ENCODE peak calls at places on chromosomes 16 and 17, in six cellular contexts. G is brain microvascular endothelial cell, V is iPS DF 6.9, B is NCI-H2029, W is tibial artery, L is body of pancreas. E is an unnamed sample.

GRCh38 chr16:70152578-70153302 is 20.8 kb upstream of the CLEC18C start:
- DNase-seq in B (no peak), L (no peak), W (no peak), V (no peak), G (no peak), E (no peak)

GRCh38 chr17:32491371-32492280 is 4.8 kb downstream of the CDK5R1 start:
- DNase-seq in V (no peak), L (no peak), B (no peak), W (no peak), G (no peak), E (no peak)

GRCh38 chr16:10828851-10829331 is 10.3 kb upstream of the TVP23A start:
- DNase-seq in L (peak; percentile 96), W (peak; percentile 98), V (no peak), B (peak; percentile 88), G (peak; percentile 28), E (peak; percentile 1)

GRCh38 chr16:9966569-9967157 is 215.6 kb downstream of the GRIN2A start:
- DNase-seq in B (no peak), W (no peak), G (peak; percentile 34), V (no peak), L (no peak), E (no peak)

GRCh38 chr16:30075503-30076275 is at the start of gene PPP4C:
- DNase-seq in B (peak; percentile 86), V (no peak), W (peak; percentile 94), L (peak; percentile 91), G (peak; percentile 81), E (peak; percentile 84)

GRCh38 chr17:79624658-79625478 is 14.0 kb upstream of the RBFOX3 start:
- DNase-seq in B (no peak), V (no peak), W (peak; percentile 35), G (no peak), L (no peak), E (no peak)

GRCh38 chr17:72116692-72117469 is 3.9 kb upstream of the SOX9 start:
- DNase-seq in L (peak; percentile 25), B (no peak), V (no peak), W (no peak), G (no peak), E (no peak)

GRCh38 chr16:28297784-28298510 is 5.6 kb downstream of the SBK1 start:
- DNase-seq in W (no peak), G (no peak), B (peak; percentile 17), L (no peak), V (no peak), E (no peak)

GRCh38 chr17:74870512-74870911 is 2.3 kb downstream of the FDXR start:
- DNase-seq in W (no peak), B (no peak), G (peak; percentile 33), L (no peak), V (no peak), E (no peak)

GRCh38 chr17:8397636-8398035 is at the start of gene RNF222:
- DNase-seq in L (no peak), B (no peak), W (peak; percentile 32), V (no peak), G (no peak), E (no peak)

GRCh38 chr17:73297934-73298861 is 13.6 kb downstream of the CDC42EP4 start:
- DNase-seq in B (no peak), G (no peak), W (no peak), V (no peak), L (no peak), E (peak; percentile 11)

GRCh38 chr17:76734080-76734840 is 2.9 kb downstream of the SRSF2 start:
- DNase-seq in V (no peak), B (no peak), L (no peak), W (no peak), G (no peak), E (no peak)

GRCh38 chr17:9842057-9842758 is 16.5 kb downstream of the GLP2R start:
- DNase-seq in L (no peak), B (no peak), G (peak; percentile 9), W (peak; percentile 87), V (no peak), E (no peak)

GRCh38 chr16:65201446-65202010 is 79.7 kb upstream of the CDH11 start:
- DNase-seq in L (no peak), V (no peak), G (no peak), W (no peak), B (no peak), E (no peak)

GRCh38 chr17:52155301-52155700 is 3.2 kb downstream of the CA10 start:
- DNase-seq in G (no peak), V (no peak), B (no peak), L (no peak), W (no peak), E (no peak)

GRCh38 chr17:43372273-43372911 is 26.4 kb upstream of the ARL4D start:
- DNase-seq in W (peak; percentile 60), G (no peak), L (peak; percentile 27), B (no peak), V (no peak), E (no peak)

GRCh38 chr17:38919316-38920078 is 5.9 kb upstream of the LASP1NB start:
- DNase-seq in B (no peak), L (no peak), G (no peak), W (peak; percentile 62), V (no peak), E (no peak)

GRCh38 chr16:56682703-56683397 is 580 bp downstream of the MT1X start:
- DNase-seq in W (no peak), V (no peak), G (no peak), L (peak; percentile 35), B (no peak), E (no peak)

GRCh38 chr16:70768205-70768580 is 32.8 kb downstream of the VAC14 start:
- DNase-seq in W (no peak), G (no peak), L (no peak), V (no peak), B (no peak), E (no peak)

GRCh38 chr17:40063915-40064531 is 1.3 kb downstream of the THRA start:
- DNase-seq in B (no peak), V (no peak), G (no peak), W (no peak), L (no peak), E (no peak)

GRCh38 chr17:58703137-58703846 is 10.9 kb downstream of the RAD51C start:
- DNase-seq in G (no peak), W (no peak), V (no peak), B (no peak), L (no peak), E (no peak)

GRCh38 chr16:19980866-19981265 is 92.8 kb downstream of the GPR139 start:
- DNase-seq in V (peak; percentile 47), W (no peak), B (no peak), L (peak; percentile 18), G (no peak), E (peak; percentile 12)

GRCh38 chr17:57174591-57174990 is 81.7 kb upstream of the MSI2 start:
- DNase-seq in W (no peak), V (no peak), B (no peak), L (no peak), G (no peak), E (no peak)